ENCODE peak calls at places on chromosome 21, in five cellular contexts. V is ovary, P is breast epithelium, U is right lobe of liver, B is uterus. C is an unnamed sample.
A peak's percentile ranks its signal among the peaks of the same experiment; 100 is the strongest.

GRCh38 chr21:45317401-45318145 is 29.9 kb upstream of the POFUT2 start:
- DNase-seq in B (no peak), P (no peak), U (peak; percentile 40), V (peak; percentile 9), C (peak; percentile 44)

GRCh38 chr21:24011087-24011486 is 1596.2 kb downstream of the MRPL39 start:
- DNase-seq in P (no peak), V (no peak), U (no peak), B (no peak), C (no peak)

GRCh38 chr21:17454315-17455027 is 58.4 kb upstream of the CXADR start:
- DNase-seq in U (no peak), V (peak; percentile 40), P (no peak), B (peak; percentile 81), C (peak; percentile 72)

GRCh38 chr21:35208117-35208516 is 159.0 kb upstream of the RUNX1 start:
- DNase-seq in B (no peak), U (no peak), V (no peak), P (no peak), C (no peak)

GRCh38 chr21:16073571-16073970 is 343.8 kb downstream of the USP25 start:
- DNase-seq in P (no peak), B (no peak), V (no peak), U (no peak), C (no peak)

GRCh38 chr21:45302082-45303061 is 14.7 kb upstream of the POFUT2 start:
- DNase-seq in U (no peak), V (peak; percentile 69), B (peak; percentile 80), P (no peak), C (no peak)

GRCh38 chr21:45869121-45870007 is 112.2 kb upstream of the COL6A1 start:
- DNase-seq in V (no peak), B (no peak), U (no peak), P (no peak), C (peak; percentile 31)

GRCh38 chr21:45909238-45909785 is 72.3 kb upstream of the COL6A1 start:
- DNase-seq in V (no peak), B (no peak), P (no peak), U (no peak), C (no peak)

GRCh38 chr21:14863745-14864210 is 201.0 kb downstream of the NRIP1 start:
- DNase-seq in B (no peak), V (no peak), U (no peak), P (no peak), C (no peak)

GRCh38 chr21:32770514-32771133 is 931 bp downstream of the PAXBP1 start:
- DNase-seq in U (no peak), P (peak; percentile 32), V (no peak), B (no peak), C (no peak)

GRCh38 chr21:39874759-39875158 is 7.5 kb downstream of the PCP4 start:
- DNase-seq in P (no peak), B (no peak), U (no peak), V (no peak), C (no peak)

GRCh38 chr21:30839304-30839703 is 9.7 kb upstream of the KRTAP7-1 start:
- DNase-seq in B (no peak), U (no peak), V (no peak), P (no peak), C (no peak)

GRCh38 chr21:35291034-35291433 is 241.9 kb upstream of the RUNX1 start:
- DNase-seq in B (no peak), V (no peak), U (no peak), P (no peak), C (no peak)

GRCh38 chr21:45432575-45433255 is 27.8 kb downstream of the COL18A1 start:
- DNase-seq in B (no peak), U (no peak), P (no peak), V (peak; percentile 69), C (no peak)

GRCh38 chr21:31308584-31308983 is 35.5 kb downstream of the TIAM1 start:
- DNase-seq in U (no peak), B (no peak), V (no peak), P (no peak), C (no peak)

GRCh38 chr21:21973806-21974205 is 975.6 kb downstream of the NCAM2 start:
- DNase-seq in B (no peak), P (no peak), V (no peak), U (no peak), C (no peak)

GRCh38 chr21:15441060-15441493 is 288.7 kb upstream of the USP25 start:
- DNase-seq in V (no peak), U (peak; percentile 67), B (no peak), P (no peak), C (no peak)

GRCh38 chr21:32562426-32562825 is 22.9 kb downstream of the TCP10L start:
- DNase-seq in U (no peak), B (peak; percentile 70), P (no peak), V (peak; percentile 55), C (no peak)

GRCh38 chr21:23524685-23525084 is 2082.6 kb downstream of the MRPL39 start:
- DNase-seq in P (no peak), U (no peak), V (no peak), B (no peak), C (no peak)

GRCh38 chr21:38298833-38299232 is 42.0 kb downstream of the KCNJ15 start:
- DNase-seq in B (no peak), P (no peak), U (no peak), V (no peak), C (no peak)

GRCh38 chr21:44867999-44868700 is 5.3 kb downstream of the PTTG1IP start:
- DNase-seq in P (no peak), V (no peak), U (no peak), B (no peak), C (no peak)

GRCh38 chr21:16085436-16085835 is 355.7 kb downstream of the USP25 start:
- DNase-seq in U (no peak), V (no peak), B (no peak), P (no peak), C (no peak)

GRCh38 chr21:44982558-44983244 is 42.9 kb downstream of the SLX9 start:
- DNase-seq in B (no peak), P (no peak), U (no peak), V (no peak), C (no peak)

GRCh38 chr21:27400045-27400444 is 433.2 kb upstream of the ADAMTS5 start:
- DNase-seq in U (no peak), P (no peak), B (no peak), V (no peak), C (no peak)

GRCh38 chr21:27173052-27173451 is 206.2 kb upstream of the ADAMTS5 start:
- DNase-seq in V (no peak), P (no peak), B (no peak), U (no peak), C (no peak)

GRCh38 chr21:25925936-25926335 is 191.2 kb downstream of the GABPA start:
- DNase-seq in V (no peak), P (no peak), B (no peak), U (no peak), C (no peak)

GRCh38 chr21:44773291-44773932 is 28.2 kb downstream of the UBE2G2 start:
- DNase-seq in U (no peak), V (no peak), P (no peak), B (no peak), C (peak; percentile 34)

GRCh38 chr21:45509566-45510465 is 32.4 kb downstream of the SLC19A1 start:
- DNase-seq in P (no peak), B (no peak), V (peak; percentile 14), U (peak; percentile 58), C (no peak)

GRCh38 chr21:42646836-42647235 is 6.6 kb upstream of the PDE9A start:
- DNase-seq in B (no peak), P (no peak), U (no peak), V (no peak), C (no peak)
- TF ChIP-seq CTCF in B (no peak), P (no peak), U (no peak), V (no peak), C (no peak)

GRCh38 chr21:41091561-41091960 is 76.4 kb upstream of the BACE2 start:
- DNase-seq in B (no peak), P (no peak), V (no peak), U (no peak), C (no peak)
- H3K27ac ChIP-seq in B (no peak overlapping the region), P (no peak overlapping the region), V (no peak overlapping the region), U (no peak overlapping the region), C (no peak overlapping the region)

DNA sequence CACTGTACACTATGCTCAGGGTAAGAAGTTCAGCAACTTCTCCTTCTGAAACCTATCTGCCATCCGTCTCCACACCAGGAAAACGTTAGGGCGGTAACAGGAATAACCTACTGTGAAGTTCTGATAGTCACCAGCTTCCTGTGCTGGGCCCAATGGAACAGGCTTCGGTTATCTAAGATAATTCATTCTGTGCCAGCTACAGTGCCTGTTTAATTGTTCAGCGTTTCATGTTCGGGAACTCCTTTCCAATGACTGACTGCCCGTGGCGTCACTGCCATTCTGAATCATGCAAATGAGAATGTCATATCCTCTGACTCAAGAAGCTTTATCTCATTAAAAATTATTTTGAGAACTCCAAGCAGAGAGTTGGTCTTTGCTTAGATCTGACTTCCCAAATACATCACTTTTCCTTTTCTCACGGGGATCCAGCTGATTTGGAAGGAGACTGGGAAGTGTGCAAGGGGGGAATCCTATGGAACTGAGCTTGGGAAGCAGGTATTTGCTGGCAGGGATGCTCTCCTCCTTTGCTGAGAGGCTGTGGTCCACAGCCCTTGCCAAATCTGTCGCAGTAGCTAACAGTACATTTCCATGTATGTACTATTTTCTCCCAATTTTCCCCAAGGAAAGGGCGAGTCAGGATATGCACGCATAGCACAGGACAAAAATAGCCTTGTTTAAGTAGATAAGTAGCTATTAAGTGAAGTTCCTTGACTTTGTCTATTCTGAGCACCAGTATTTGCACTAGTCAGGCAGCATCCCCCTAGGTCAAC is 358.7 kb downstream of the LTN1 start:
- DNase-seq in P (no peak), B (no peak), V (no peak), U (no peak), C (no peak)
- H3K4me3 ChIP-seq in P (no peak overlapping the region), B (no peak overlapping the region), V (no peak overlapping the region), U (no peak overlapping the region), C (no peak overlapping the region)

GRCh38 chr21:10539956-10540355 is 18.6 kb downstream of the TPTE start:
- DNase-seq in V (no peak), P (no peak), B (no peak), U (no peak), C (no peak)
- TF ChIP-seq CTCF in V (no peak), P (no peak), B (no peak), U (no peak), C (no peak)